ENCODE peak calls at places on chromosome 3, in nine cellular contexts. One of them, this sample, is unnamed.

GRCh38 chr3:18730491-18730890 is 305.4 kb upstream of the SATB1 start:
- DNase-seq in HTR-8/SVneo: no peak
- DNase-seq in activated naive CD8-positive, alpha-beta T cell treated with anti-CD3 and anti-CD28 coated beads, Interleukin-2, amount 50 U/mL, for 16 hours: no peak
- DNase-seq in RPMI7951: no peak
- DNase-seq in GM13977: no peak
- DNase-seq in EL: no peak
- DNase-seq in activated T-cell treated with anti-CD3 and anti-CD28 coated beads for 24 hours: no peak
- DNase-seq in activated CD8-positive, alpha-beta memory T cell treated with anti-CD3 and anti-CD28 coated beads for 48 hours: no peak
- DNase-seq in cardiac fibroblast: no peak
- DNase-seq in this sample: no peak

GRCh38 chr3:103048371-103048722 is 613.5 kb downstream of the ZPLD1 start:
- DNase-seq in HTR-8/SVneo: no peak
- DNase-seq in activated naive CD8-positive, alpha-beta T cell treated with anti-CD3 and anti-CD28 coated beads, Interleukin-2, amount 50 U/mL, for 16 hours: no peak
- DNase-seq in RPMI7951: no peak
- DNase-seq in GM13977: no peak
- DNase-seq in EL: no peak
- DNase-seq in activated T-cell treated with anti-CD3 and anti-CD28 coated beads for 24 hours: no peak
- DNase-seq in activated CD8-positive, alpha-beta memory T cell treated with anti-CD3 and anti-CD28 coated beads for 48 hours: no peak
- DNase-seq in cardiac fibroblast: peak; percentile 3
- DNase-seq in this sample: no peak

GRCh38 chr3:127064391-127065137 is 81.6 kb downstream of the PLXNA1 start:
- DNase-seq in HTR-8/SVneo: peak; percentile 56
- DNase-seq in activated naive CD8-positive, alpha-beta T cell treated with anti-CD3 and anti-CD28 coated beads, Interleukin-2, amount 50 U/mL, for 16 hours: no peak
- DNase-seq in RPMI7951: peak; percentile 84
- DNase-seq in GM13977: no peak
- DNase-seq in EL: peak; percentile 48
- DNase-seq in activated T-cell treated with anti-CD3 and anti-CD28 coated beads for 24 hours: no peak
- DNase-seq in activated CD8-positive, alpha-beta memory T cell treated with anti-CD3 and anti-CD28 coated beads for 48 hours: no peak
- DNase-seq in cardiac fibroblast: peak; percentile 18
- DNase-seq in this sample: no peak

GRCh38 chr3:195918176-195918575 is 9.8 kb upstream of the TNK2 start:
- DNase-seq in HTR-8/SVneo: no peak
- DNase-seq in activated naive CD8-positive, alpha-beta T cell treated with anti-CD3 and anti-CD28 coated beads, Interleukin-2, amount 50 U/mL, for 16 hours: no peak
- DNase-seq in RPMI7951: no peak
- DNase-seq in GM13977: no peak
- DNase-seq in EL: no peak
- DNase-seq in activated T-cell treated with anti-CD3 and anti-CD28 coated beads for 24 hours: no peak
- DNase-seq in activated CD8-positive, alpha-beta memory T cell treated with anti-CD3 and anti-CD28 coated beads for 48 hours: no peak
- DNase-seq in cardiac fibroblast: no peak
- DNase-seq in this sample: no peak

GRCh38 chr3:72368331-72368975 is 479.8 kb downstream of the SHQ1 start:
- DNase-seq in HTR-8/SVneo: no peak
- DNase-seq in activated naive CD8-positive, alpha-beta T cell treated with anti-CD3 and anti-CD28 coated beads, Interleukin-2, amount 50 U/mL, for 16 hours: no peak
- DNase-seq in RPMI7951: peak; percentile 29
- DNase-seq in GM13977: no peak
- DNase-seq in EL: no peak
- DNase-seq in activated T-cell treated with anti-CD3 and anti-CD28 coated beads for 24 hours: no peak
- DNase-seq in activated CD8-positive, alpha-beta memory T cell treated with anti-CD3 and anti-CD28 coated beads for 48 hours: no peak
- DNase-seq in cardiac fibroblast: peak; percentile 21
- DNase-seq in this sample: no peak

GRCh38 chr3:16906679-16907078 is 21.9 kb downstream of the PLCL2 start:
- DNase-seq in HTR-8/SVneo: no peak
- DNase-seq in activated naive CD8-positive, alpha-beta T cell treated with anti-CD3 and anti-CD28 coated beads, Interleukin-2, amount 50 U/mL, for 16 hours: no peak
- DNase-seq in RPMI7951: peak; percentile 9
- DNase-seq in GM13977: no peak
- DNase-seq in EL: peak; percentile 28
- DNase-seq in activated T-cell treated with anti-CD3 and anti-CD28 coated beads for 24 hours: no peak
- DNase-seq in activated CD8-positive, alpha-beta memory T cell treated with anti-CD3 and anti-CD28 coated beads for 48 hours: no peak
- DNase-seq in cardiac fibroblast: peak; percentile 33
- DNase-seq in this sample: no peak

GRCh38 chr3:56254835-56255234 is 213.4 kb downstream of the ERC2 start:
- DNase-seq in HTR-8/SVneo: no peak
- DNase-seq in activated naive CD8-positive, alpha-beta T cell treated with anti-CD3 and anti-CD28 coated beads, Interleukin-2, amount 50 U/mL, for 16 hours: no peak
- DNase-seq in RPMI7951: no peak
- DNase-seq in GM13977: no peak
- DNase-seq in EL: no peak
- DNase-seq in activated T-cell treated with anti-CD3 and anti-CD28 coated beads for 24 hours: no peak
- DNase-seq in activated CD8-positive, alpha-beta memory T cell treated with anti-CD3 and anti-CD28 coated beads for 48 hours: no peak
- DNase-seq in cardiac fibroblast: no peak
- DNase-seq in this sample: no peak

GRCh38 chr3:169772530-169772950 is 656 bp upstream of the MYNN start:
- DNase-seq in HTR-8/SVneo: no peak
- DNase-seq in activated naive CD8-positive, alpha-beta T cell treated with anti-CD3 and anti-CD28 coated beads, Interleukin-2, amount 50 U/mL, for 16 hours: peak; percentile 30
- DNase-seq in RPMI7951: peak; percentile 76
- DNase-seq in GM13977: peak; percentile 49
- DNase-seq in EL: peak; percentile 78
- DNase-seq in activated T-cell treated with anti-CD3 and anti-CD28 coated beads for 24 hours: peak; percentile 60
- DNase-seq in activated CD8-positive, alpha-beta memory T cell treated with anti-CD3 and anti-CD28 coated beads for 48 hours: no peak
- DNase-seq in cardiac fibroblast: peak; percentile 83
- DNase-seq in this sample: no peak

GRCh38 chr3:29282431-29283296 is 1.8 kb downstream of the RBMS3 start:
- DNase-seq in HTR-8/SVneo: no peak
- DNase-seq in activated naive CD8-positive, alpha-beta T cell treated with anti-CD3 and anti-CD28 coated beads, Interleukin-2, amount 50 U/mL, for 16 hours: no peak
- DNase-seq in RPMI7951: peak; percentile 48
- DNase-seq in GM13977: no peak
- DNase-seq in EL: peak; percentile 64
- DNase-seq in activated T-cell treated with anti-CD3 and anti-CD28 coated beads for 24 hours: no peak
- DNase-seq in activated CD8-positive, alpha-beta memory T cell treated with anti-CD3 and anti-CD28 coated beads for 48 hours: no peak
- DNase-seq in cardiac fibroblast: peak; percentile 82
- DNase-seq in this sample: no peak

GRCh38 chr3:186932281-186933181 is 2.2 kb downstream of the ST6GAL1 start:
- DNase-seq in HTR-8/SVneo: no peak
- DNase-seq in activated naive CD8-positive, alpha-beta T cell treated with anti-CD3 and anti-CD28 coated beads, Interleukin-2, amount 50 U/mL, for 16 hours: no peak
- DNase-seq in RPMI7951: no peak
- DNase-seq in GM13977: no peak
- DNase-seq in EL: no peak
- DNase-seq in activated T-cell treated with anti-CD3 and anti-CD28 coated beads for 24 hours: no peak
- DNase-seq in activated CD8-positive, alpha-beta memory T cell treated with anti-CD3 and anti-CD28 coated beads for 48 hours: no peak
- DNase-seq in cardiac fibroblast: peak; percentile 48
- DNase-seq in this sample: no peak

GRCh38 chr3:77142636-77143035 is 102.7 kb downstream of the ROBO2 start:
- DNase-seq in HTR-8/SVneo: no peak
- DNase-seq in activated naive CD8-positive, alpha-beta T cell treated with anti-CD3 and anti-CD28 coated beads, Interleukin-2, amount 50 U/mL, for 16 hours: no peak
- DNase-seq in RPMI7951: no peak
- DNase-seq in GM13977: no peak
- DNase-seq in EL: no peak
- DNase-seq in activated T-cell treated with anti-CD3 and anti-CD28 coated beads for 24 hours: no peak
- DNase-seq in activated CD8-positive, alpha-beta memory T cell treated with anti-CD3 and anti-CD28 coated beads for 48 hours: no peak
- DNase-seq in cardiac fibroblast: no peak
- DNase-seq in this sample: no peak

GRCh38 chr3:109339714-109340648 is 2.6 kb upstream of the DPPA4 start:
- DNase-seq in HTR-8/SVneo: no peak
- DNase-seq in activated naive CD8-positive, alpha-beta T cell treated with anti-CD3 and anti-CD28 coated beads, Interleukin-2, amount 50 U/mL, for 16 hours: no peak
- DNase-seq in RPMI7951: no peak
- DNase-seq in GM13977: no peak
- DNase-seq in EL: no peak
- DNase-seq in activated T-cell treated with anti-CD3 and anti-CD28 coated beads for 24 hours: no peak
- DNase-seq in activated CD8-positive, alpha-beta memory T cell treated with anti-CD3 and anti-CD28 coated beads for 48 hours: no peak
- DNase-seq in cardiac fibroblast: no peak
- DNase-seq in this sample: no peak

This sample was measured in activated CD4-positive, CD25-positive, alpha-beta regulatory T cell.